ENCODE peak calls at places on chromosomes 3 and 15, in seven cellular contexts. L is epithelial cell of proximal tubule, H is neural progenitor cell, N is psoas muscle, Y is tibial artery, C is cardiac fibroblast, G is foreskin fibroblast. R is an unnamed sample.

GRCh38 chr3:156918746-156919145 is 92.6 kb downstream of the LEKR1 start:
- DNase-seq in L (no peak), H (peak), Y (no peak), G (no peak), C (no peak), N (no peak), R (peak)

GRCh38 chr3:153162513-153163348 is 705 bp downstream of the RAP2B start:
- DNase-seq in N (peak), L (no peak), C (peak), G (peak), Y (peak), H (peak), R (peak)

GRCh38 chr3:152219769-152220255 is 48.9 kb upstream of the MBNL1 start:
- DNase-seq in G (no peak), H (no peak), Y (no peak), L (no peak), N (no peak), C (no peak), R (no peak)

GRCh38 chr15:82646250-82647044 is 716 bp downstream of the CPEB1 start:
- DNase-seq in H (peak), C (no peak), Y (no peak), N (peak), G (peak), L (no peak), R (no peak)

GRCh38 chr15:50219820-50220219 is 37.8 kb downstream of the SLC27A2 start:
- DNase-seq in Y (no peak), G (no peak), C (peak), L (no peak), H (no peak), N (no peak), R (peak)

GRCh38 chr15:30958219-30958618 is 33.2 kb downstream of the MTMR10 start:
- DNase-seq in H (no peak), Y (no peak), C (no peak), N (no peak), G (peak), L (no peak), R (no peak)

GRCh38 chr15:90031231-90031791 is 30.2 kb downstream of the ZNF710 start:
- DNase-seq in Y (peak), G (peak), H (no peak), N (no peak), C (peak), L (no peak), R (peak)

GRCh38 chr3:30475809-30476178 is 130.6 kb upstream of the TGFBR2 start:
- DNase-seq in C (no peak), N (no peak), Y (no peak), L (no peak), G (no peak), H (no peak), R (no peak)

GRCh38 chr3:11679964-11680363 is 36.2 kb upstream of the VGLL4 start:
- DNase-seq in L (no peak), N (no peak), C (no peak), Y (no peak), G (no peak), H (no peak), R (no peak)

GRCh38 chr15:60854858-60855568 is 374.1 kb downstream of the RORA start:
- DNase-seq in G (no peak), C (no peak), Y (no peak), L (no peak), N (no peak), H (no peak), R (no peak)

GRCh38 chr3:123271466-123272159 is 69.9 kb downstream of the SEC22A start:
- DNase-seq in N (no peak), H (no peak), Y (peak), C (peak), G (no peak), L (no peak), R (no peak)

GRCh38 chr3:17798000-17798399 is 55.6 kb upstream of the TBC1D5 start:
- DNase-seq in L (no peak), G (no peak), C (no peak), H (no peak), Y (no peak), N (no peak), R (no peak)

GRCh38 chr3:27138005-27138404 is 231.2 kb downstream of the NEK10 start:
- DNase-seq in G (no peak), N (no peak), C (no peak), L (no peak), Y (no peak), H (no peak), R (no peak)

GRCh38 chr3:184786271-184787010 is 25.5 kb upstream of the VPS8 start:
- DNase-seq in Y (peak), L (no peak), N (peak), C (peak), H (no peak), G (peak), R (peak)

GRCh38 chr3:127443581-127444375 is 146.8 kb downstream of the TPRA1 start:
- DNase-seq in L (no peak), N (no peak), C (no peak), Y (peak), G (no peak), H (no peak), R (no peak)

GRCh38 chr3:113844622-113845222 is 6.1 kb downstream of the GRAMD1C start:
- DNase-seq in Y (no peak), L (no peak), C (peak), H (peak), N (no peak), G (peak), R (peak)

GRCh38 chr3:133937756-133938601 is 42.3 kb upstream of the RAB6B start:
- DNase-seq in N (no peak), H (no peak), Y (no peak), G (peak), L (no peak), C (peak), R (peak)

GRCh38 chr3:171221597-171221996 is 195.1 kb upstream of the SLC2A2 start:
- DNase-seq in N (no peak), L (no peak), H (no peak), G (no peak), C (no peak), Y (no peak), R (no peak)

GRCh38 chr3:179560791-179561190 is 1.9 kb upstream of the ACTL6A start:
- DNase-seq in G (no peak), C (no peak), H (no peak), L (no peak), Y (no peak), N (no peak), R (no peak)

GRCh38 chr3:109113361-109113760 is 4.6 kb downstream of the MORC1 start:
- DNase-seq in N (no peak), L (no peak), H (no peak), Y (no peak), G (no peak), C (no peak), R (no peak)

GRCh38 chr3:157786618-157787017 is 283.4 kb upstream of the VEPH1 start:
- DNase-seq in G (peak), N (no peak), H (no peak), C (no peak), L (no peak), Y (no peak), R (peak)

GRCh38 chr15:36844453-36845094 is 255.8 kb downstream of the MEIS2 start:
- DNase-seq in N (no peak), G (peak), C (peak), H (peak), L (no peak), Y (no peak), R (peak)

GRCh38 chr15:70633394-70633793 is 130.0 kb downstream of the UACA start:
- DNase-seq in L (no peak), C (peak), G (no peak), H (peak), N (no peak), Y (no peak), R (no peak)

GRCh38 chr3:109851854-109852253 is 514.5 kb upstream of the DPPA4 start:
- DNase-seq in G (no peak), N (no peak), C (no peak), L (no peak), H (no peak), Y (no peak), R (no peak)

GRCh38 chr15:79007066-79007465 is 62.2 kb upstream of the CTSH start:
- DNase-seq in L (no peak), G (peak), N (no peak), C (peak), Y (peak), H (peak), R (peak)

GRCh38 chr3:13706886-13707285 is 158.0 kb downstream of the FBLN2 start:
- DNase-seq in G (no peak), L (no peak), C (no peak), H (no peak), N (no peak), Y (peak), R (no peak)
- TF ChIP-seq CTCF in G (no peak), L (no peak), C (no peak), H (no peak), N (no peak), Y (no peak), R (no peak)

GRCh38 chr3:46978985-46979944 is at the start of gene NBEAL2:
- DNase-seq in H (peak), L (no peak), C (peak), N (peak), Y (peak), G (peak), R (peak)
- H3K4me3 ChIP-seq in H (peak), L (peak), C (peak), N (peak), Y (peak), G (peak), R (peak)

GRCh38 chr3:16127257-16127656 is 47.2 kb upstream of the GALNT15 start:
- DNase-seq in C (no peak), L (no peak), G (no peak), Y (no peak), N (no peak), H (no peak), R (no peak)

GRCh38 chr3:16126634-16127033 is 47.8 kb upstream of the GALNT15 start:
- DNase-seq in H (no peak), C (no peak), G (no peak), N (no peak), L (no peak), Y (no peak), R (no peak)

GRCh38 chr3:16132926-16133325 is 41.6 kb upstream of the GALNT15 start:
- DNase-seq in C (peak), L (no peak), G (peak), Y (peak), H (no peak), N (no peak), R (peak)

GRCh38 chr3:16132190-16132589 is 42.3 kb upstream of the GALNT15 start:
- DNase-seq in Y (no peak), G (no peak), C (no peak), N (no peak), L (no peak), H (peak), R (no peak)

DNA sequence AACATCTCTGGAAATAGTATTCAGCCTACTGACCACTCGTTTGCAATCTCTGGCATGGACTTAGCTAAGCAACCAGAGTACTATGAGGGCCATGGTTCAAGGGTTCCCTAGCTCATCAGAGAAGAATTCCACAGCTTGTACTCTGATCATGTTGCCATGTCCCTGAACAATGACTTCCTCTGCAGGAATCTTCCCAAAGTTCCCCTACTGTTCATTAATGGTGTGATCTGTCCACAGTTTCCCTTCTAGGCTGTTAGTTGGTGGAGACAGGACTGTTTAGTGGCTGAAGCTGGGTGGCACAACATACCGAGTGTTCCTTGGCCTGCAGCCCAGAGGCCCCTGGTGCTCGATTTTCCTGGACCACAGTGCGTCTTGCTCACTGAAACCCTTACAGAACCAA is 44.4 kb upstream of the GALNT15 start:
- DNase-seq in Y (no peak), H (no peak), G (peak), N (peak), C (peak), L (peak), R (peak)
- TF ChIP-seq CTCF in Y (no peak), H (no peak), G (no peak), N (no peak), C (no peak), L (peak), R (no peak)

GRCh38 chr3:52039426-52039825 is 16.9 kb downstream of the DUSP7 start:
- DNase-seq in H (no peak), L (no peak), C (no peak), Y (no peak), G (no peak), N (no peak), R (no peak)
- H3K4me3 ChIP-seq in H (no peak), L (no peak), C (no peak), Y (no peak), G (no peak), N (no peak), R (no peak)

DNA sequence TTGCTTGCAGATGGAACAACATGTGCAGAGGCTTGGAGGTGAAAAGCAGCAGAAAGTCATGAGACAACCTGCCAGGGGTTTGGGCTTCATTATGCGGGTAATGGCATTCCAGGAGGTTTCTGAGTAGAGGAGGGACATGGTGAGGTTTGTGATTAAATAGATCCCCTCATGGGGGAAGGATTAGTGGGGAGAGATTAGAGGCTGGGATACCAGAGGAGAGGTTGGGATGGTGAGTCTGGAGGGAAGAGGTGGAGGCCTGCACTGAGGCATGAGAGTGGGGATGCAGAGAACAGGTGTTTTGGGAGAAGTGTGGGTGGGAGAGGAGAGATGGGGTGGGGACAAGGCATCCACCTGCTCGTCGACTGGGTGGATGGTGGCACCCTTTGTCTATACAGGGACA is 6.8 kb upstream of the IQSEC1 start:
- DNase-seq in H (peak), C (no peak), Y (no peak), N (no peak), L (no peak), G (no peak), R (no peak)
- TF ChIP-seq CTCF in H (no peak), C (no peak), Y (no peak), N (no peak), L (no peak), G (no peak), R (no peak)

DNA sequence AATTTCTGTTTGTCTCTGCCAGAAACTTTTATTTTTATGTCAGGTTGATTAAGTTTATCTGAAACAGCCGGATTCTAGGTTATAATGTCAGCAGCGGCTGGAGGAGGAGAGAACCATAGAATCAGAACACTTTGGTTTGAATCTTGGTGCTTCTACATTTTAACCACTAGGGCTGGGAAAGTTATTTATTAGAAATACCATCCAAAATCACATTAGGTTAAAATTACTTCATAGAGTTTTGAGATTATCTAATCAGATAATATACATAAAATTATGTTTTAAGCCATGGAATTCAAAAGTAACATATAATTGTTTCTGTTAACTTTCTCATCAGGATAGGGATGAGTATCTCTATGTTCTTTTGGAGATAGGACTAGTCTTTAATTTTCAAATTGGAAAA is 502.9 kb downstream of the ROBO1 start:
- DNase-seq in Y (no peak), N (no peak), H (no peak), L (no peak), C (no peak), G (no peak), R (no peak)
- H3K4me3 ChIP-seq in Y (no peak), N (no peak), H (no peak), L (no peak), C (no peak), G (no peak), R (no peak)

DNA sequence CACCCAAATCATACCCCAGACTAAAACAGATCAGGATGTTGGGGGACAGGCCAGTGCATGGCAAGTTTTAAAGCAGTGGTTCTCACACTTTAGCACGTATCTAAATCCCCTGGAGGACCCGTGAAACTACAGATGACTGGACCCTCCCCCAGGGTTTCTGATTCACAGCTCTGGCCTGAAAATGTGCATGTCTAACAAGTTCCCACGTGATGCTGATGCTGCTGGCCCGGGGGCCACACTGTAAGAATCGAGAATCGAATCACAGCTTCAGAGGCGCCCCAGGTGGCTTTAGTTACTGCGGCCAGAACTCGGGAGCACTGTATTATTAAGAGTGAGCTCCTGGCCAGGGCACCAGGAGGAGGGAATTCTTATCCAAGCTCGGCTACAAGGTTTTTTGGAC is 11.6 kb downstream of the ADAMTS17 start:
- DNase-seq in C (no peak), G (no peak), Y (no peak), H (no peak), L (no peak), N (no peak), R (no peak)
- TF ChIP-seq CTCF in C (no peak), G (no peak), Y (no peak), H (no peak), L (no peak), N (no peak), R (no peak)

DNA sequence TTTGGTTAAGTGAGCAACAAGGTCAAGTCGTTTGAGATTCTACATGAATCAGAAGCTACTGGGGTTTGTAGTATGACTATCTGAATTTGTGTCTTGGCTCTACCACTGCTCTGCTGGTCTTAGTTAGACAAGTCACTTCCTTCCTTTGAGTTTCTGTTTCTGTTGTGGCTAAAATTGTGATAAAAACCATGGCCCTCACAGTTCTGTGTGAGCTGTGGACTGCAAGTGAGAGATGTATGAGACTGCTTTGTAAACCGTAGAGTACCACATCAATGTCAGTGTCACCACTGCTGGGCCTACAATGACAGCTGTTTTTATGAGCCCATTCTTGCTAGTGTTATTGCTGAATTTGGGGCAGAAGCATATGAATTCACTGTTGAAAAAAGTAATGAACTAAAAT is 32.7 kb downstream of the RARB start:
- DNase-seq in Y (no peak), G (no peak), C (peak), H (no peak), N (no peak), L (no peak), R (no peak)
- H3K4me3 ChIP-seq in Y (no peak), G (no peak), C (no peak), H (no peak), N (no peak), L (no peak), R (no peak)

GRCh38 chr15:47961401-47962090 is 159.2 kb upstream of the SLC24A5 start:
- DNase-seq in H (no peak), N (no peak), Y (no peak), C (no peak), L (no peak), G (no peak), R (no peak)
- TF ChIP-seq CTCF in H (no peak), N (no peak), Y (no peak), C (no peak), L (no peak), G (no peak), R (no peak)

R was measured in fibroblast of villous mesenchyme.